ENCODE peak calls at places on chromosomes 5 and 9, in nine cellular contexts. R, X, W, S, K, F, Z, O and I are unnamed samples.

GRCh38 chr9:105507096-105507495 is 50.8 kb upstream of the FKTN start:
- DNase-seq in R (no peak), X (no peak), W (no peak), S (no peak), K (no peak), F (no peak), Z (no peak), O (no peak), I (no peak)

GRCh38 chr5:115415143-115415491 is 118.7 kb upstream of the CCDC112 start:
- DNase-seq in R (peak), X (no peak), W (peak), S (peak), K (no peak), F (no peak), Z (no peak), O (peak), I (no peak)

GRCh38 chr9:136565075-136565721 is 19.4 kb upstream of the NOTCH1 start:
- DNase-seq in R (peak), X (no peak), W (peak), S (no peak), K (no peak), F (no peak), Z (no peak), O (no peak), I (no peak)

GRCh38 chr5:178326054-178326715 is 93.6 kb upstream of the PHYKPL start:
- DNase-seq in R (peak), X (no peak), W (no peak), S (peak), K (no peak), F (no peak), Z (no peak), O (no peak), I (no peak)

GRCh38 chr9:13786131-13786530 is 506.6 kb upstream of the MPDZ start:
- DNase-seq in R (peak), X (peak), W (peak), S (peak), K (no peak), F (no peak), Z (no peak), O (no peak), I (no peak)

GRCh38 chr5:77449277-77449676 is 42.8 kb downstream of the WDR41 start:
- DNase-seq in R (peak), X (no peak), W (no peak), S (no peak), K (no peak), F (no peak), Z (no peak), O (no peak), I (peak)

GRCh38 chr5:72160299-72160698 is 53.0 kb downstream of the MAP1B start:
- DNase-seq in R (peak), X (no peak), W (peak), S (no peak), K (no peak), F (no peak), Z (no peak), O (no peak), I (no peak)

GRCh38 chr9:114691046-114691955 is 9.3 kb upstream of the TEX48 start:
- DNase-seq in R (peak), X (no peak), W (peak), S (no peak), K (peak), F (peak), Z (no peak), O (peak), I (no peak)

GRCh38 chr5:79962580-79963222 is 28.4 kb downstream of the MTX3 start:
- DNase-seq in R (no peak), X (no peak), W (peak), S (no peak), K (no peak), F (no peak), Z (no peak), O (peak), I (no peak)

GRCh38 chr5:67842806-67843205 is 372.8 kb upstream of the PIK3R1 start:
- DNase-seq in R (peak), X (no peak), W (peak), S (no peak), K (no peak), F (no peak), Z (no peak), O (no peak), I (no peak)

GRCh38 chr9:21761309-21761901 is 41.0 kb upstream of the MTAP start:
- DNase-seq in R (no peak), X (no peak), W (peak), S (no peak), K (no peak), F (peak), Z (peak), O (no peak), I (no peak)

GRCh38 chr9:8447618-8448017 is 648.0 kb upstream of the DMAC1 start:
- DNase-seq in R (no peak), X (no peak), W (no peak), S (no peak), K (no peak), F (no peak), Z (no peak), O (no peak), I (no peak)

GRCh38 chr9:81146684-81147337 is 542.5 kb downstream of the TLE1 start:
- DNase-seq in R (no peak), X (no peak), W (peak), S (no peak), K (no peak), F (no peak), Z (no peak), O (peak), I (no peak)

GRCh38 chr5:34487202-34487879 is 168.8 kb upstream of the RAI14 start:
- DNase-seq in R (peak), X (peak), W (peak), S (peak), K (no peak), F (no peak), Z (no peak), O (peak), I (no peak)

GRCh38 chr5:123776761-123777160 is 264.8 kb downstream of the CSNK1G3 start:
- DNase-seq in R (peak), X (no peak), W (peak), S (no peak), K (no peak), F (no peak), Z (no peak), O (peak), I (no peak)

GRCh38 chr5:86979801-86980510 is 287.7 kb upstream of the RASA1 start:
- DNase-seq in R (peak), X (no peak), W (peak), S (no peak), K (no peak), F (no peak), Z (peak), O (peak), I (no peak)

GRCh38 chr5:177608243-177609075 is 8.5 kb downstream of the B4GALT7 start:
- DNase-seq in R (no peak), X (no peak), W (no peak), S (no peak), K (no peak), F (no peak), Z (no peak), O (no peak), I (no peak)

GRCh38 chr9:129497064-129497836 is 123.7 kb downstream of the C9orf50 start:
- DNase-seq in R (no peak), X (peak), W (peak), S (no peak), K (no peak), F (no peak), Z (no peak), O (no peak), I (no peak)

GRCh38 chr9:129495422-129496186 is 125.3 kb downstream of the C9orf50 start:
- DNase-seq in R (peak), X (peak), W (peak), S (peak), K (peak), F (peak), Z (peak), O (peak), I (peak)

GRCh38 chr9:129498451-129499376 is 122.2 kb downstream of the C9orf50 start:
- DNase-seq in R (no peak), X (no peak), W (no peak), S (no peak), K (no peak), F (no peak), Z (no peak), O (no peak), I (no peak)

GRCh38 chr9:129496187-129497063 is 124.5 kb downstream of the C9orf50 start:
- DNase-seq in R (peak), X (peak), W (peak), S (peak), K (peak), F (peak), Z (peak), O (peak), I (peak)

GRCh38 chr9:129497837-129498450 is 123.0 kb downstream of the C9orf50 start:
- DNase-seq in R (no peak), X (no peak), W (no peak), S (no peak), K (no peak), F (no peak), Z (no peak), O (no peak), I (no peak)
- H3K4me3 ChIP-seq in R (peak), X (peak), W (peak), S (peak), K (no peak), F (no peak), Z (no peak), O (no peak), I (no peak)

DNA sequence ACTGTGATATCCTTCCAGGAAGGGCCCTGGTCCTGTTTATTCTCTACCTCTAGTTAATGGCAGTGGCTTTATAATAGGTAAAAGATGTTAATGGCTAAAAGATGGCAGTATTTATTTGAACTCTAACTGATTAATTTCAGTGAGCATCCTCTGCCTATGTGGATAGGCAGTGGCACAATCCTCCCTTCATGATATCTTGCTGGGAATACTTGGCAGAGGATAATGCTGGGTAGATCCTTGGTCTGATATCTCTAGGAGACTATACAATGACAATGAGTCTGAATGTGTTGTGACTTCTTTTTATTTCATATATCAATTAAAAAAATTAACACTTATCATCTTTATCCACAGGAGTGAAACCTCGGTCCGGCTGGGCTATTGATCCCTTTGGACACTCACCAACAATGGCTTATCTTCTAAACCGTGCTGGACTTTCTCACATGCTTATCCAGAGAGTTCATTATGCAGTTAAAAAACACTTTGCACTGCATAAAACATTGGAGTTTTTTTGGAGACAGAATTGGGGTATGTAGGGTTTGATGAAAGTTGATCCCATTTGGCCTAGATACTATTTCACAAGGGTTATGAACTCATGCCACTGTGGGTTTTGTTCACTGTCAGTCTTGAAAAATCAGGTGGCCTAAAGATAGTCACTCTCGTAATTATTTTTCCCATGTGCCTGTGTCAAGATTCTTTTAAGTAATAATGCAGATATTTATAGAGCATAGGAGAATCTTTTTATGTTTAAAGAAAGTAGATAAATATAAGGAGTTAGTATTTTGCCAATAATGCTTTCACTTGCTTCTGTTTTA is 77.7 kb downstream of the MAN2A1 start:
- DNase-seq in R (no peak), X (no peak), W (no peak), S (no peak), K (no peak), F (no peak), Z (no peak), O (no peak), I (no peak)
- H3K27ac ChIP-seq in R (no peak), X (no peak), W (no peak), S (no peak), K (no peak), F (no peak), Z (no peak), O (no peak), I (no peak)

GRCh38 chr9:441131-441530 is 226.5 kb downstream of the DOCK8 start:
- DNase-seq in R (no peak), X (no peak), W (no peak), S (no peak), K (no peak), F (no peak), Z (no peak), O (no peak), I (no peak)
- H3K4me3 ChIP-seq in R (no peak), X (no peak), W (no peak), S (no peak), K (no peak), F (no peak), Z (no peak), O (no peak), I (no peak)

DNA sequence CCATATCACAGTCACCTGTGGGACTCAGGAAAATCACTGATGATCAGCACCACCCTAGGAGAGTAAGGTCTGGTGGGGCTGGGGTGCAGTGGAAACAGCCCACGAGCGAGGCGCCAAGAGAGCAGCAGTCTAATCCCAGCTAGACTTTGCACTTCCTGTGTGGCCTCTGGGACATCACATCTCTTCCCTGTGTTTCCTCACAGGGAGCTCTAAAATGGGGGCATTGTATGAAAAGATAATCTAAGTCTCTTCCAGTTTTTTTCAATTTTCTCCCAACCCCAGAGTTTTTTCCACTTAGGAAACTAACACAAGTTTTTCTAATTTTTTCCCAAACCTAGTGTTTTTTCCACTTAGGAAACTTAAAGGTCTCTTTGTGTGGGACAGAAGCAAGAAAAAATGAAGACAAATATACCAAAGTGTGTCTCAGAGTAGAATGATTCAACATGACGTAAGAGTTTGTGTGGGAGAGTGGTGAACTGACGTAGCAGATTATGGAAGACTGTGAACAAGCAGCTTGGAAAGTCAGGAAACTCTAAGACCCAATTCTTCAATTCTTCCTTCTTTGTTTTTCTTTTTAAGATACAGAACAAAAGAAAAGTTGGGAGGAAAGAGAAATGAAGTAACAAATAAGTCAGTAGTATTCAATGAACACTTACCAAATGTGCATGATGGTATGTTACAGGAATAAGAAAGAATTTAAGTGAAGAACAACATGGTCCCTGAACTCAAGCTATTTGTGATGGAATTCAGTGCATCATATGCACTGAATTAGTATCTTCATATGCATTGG is 51.3 kb downstream of the LHFPL2 start:
- DNase-seq in R (peak), X (no peak), W (peak), S (no peak), K (no peak), F (no peak), Z (no peak), O (peak), I (no peak)
- H3K27ac ChIP-seq in R (peak), X (no peak), W (peak), S (no peak), K (no peak), F (no peak), Z (no peak), O (peak), I (no peak)

GRCh38 chr5:135054546-135054945 is 20.5 kb upstream of the PITX1 start:
- DNase-seq in R (no peak), X (no peak), W (no peak), S (peak), K (no peak), F (no peak), Z (no peak), O (no peak), I (no peak)
- H3K4me3 ChIP-seq in R (no peak), X (no peak), W (no peak), S (no peak), K (no peak), F (no peak), Z (no peak), O (no peak), I (peak)

GRCh38 chr9:116409124-116409523 is 255.5 kb downstream of the PAPPA start:
- DNase-seq in R (no peak), X (no peak), W (no peak), S (no peak), K (no peak), F (no peak), Z (no peak), O (no peak), I (no peak)

GRCh38 chr9:116409659-116410058 is 256.1 kb downstream of the PAPPA start:
- DNase-seq in R (no peak), X (no peak), W (no peak), S (no peak), K (no peak), F (no peak), Z (no peak), O (no peak), I (no peak)

GRCh38 chr9:116405321-116405720 is 251.7 kb downstream of the PAPPA start:
- DNase-seq in R (no peak), X (no peak), W (no peak), S (no peak), K (no peak), F (no peak), Z (no peak), O (no peak), I (no peak)

GRCh38 chr9:116403171-116403570 is 249.6 kb downstream of the PAPPA start:
- DNase-seq in R (no peak), X (no peak), W (no peak), S (no peak), K (no peak), F (no peak), Z (no peak), O (no peak), I (no peak)

DNA sequence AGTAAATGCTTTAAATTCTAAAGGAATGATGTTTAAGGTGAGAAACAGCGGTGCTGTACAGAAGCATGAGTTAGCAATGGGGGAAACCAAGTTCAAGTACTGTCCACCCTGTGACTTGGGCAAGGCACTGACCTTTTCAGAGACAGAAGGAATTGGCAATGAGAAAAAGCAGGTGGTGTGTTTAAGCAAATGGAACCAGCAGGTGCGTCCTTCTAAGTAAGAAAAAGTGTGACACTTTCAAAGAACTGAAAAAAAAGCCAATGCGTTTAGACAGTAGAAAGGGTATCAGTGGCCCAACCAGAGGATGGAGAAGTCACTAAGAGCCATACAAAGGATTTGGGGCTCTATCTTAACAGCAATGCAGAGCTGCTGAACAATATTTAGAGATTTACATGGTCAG is 250.6 kb downstream of the PAPPA start:
- DNase-seq in R (no peak), X (no peak), W (no peak), S (no peak), K (no peak), F (no peak), Z (no peak), O (no peak), I (no peak)
- H3K27ac ChIP-seq in R (no peak), X (no peak), W (no peak), S (no peak), K (no peak), F (no peak), Z (no peak), O (no peak), I (no peak)

DNA sequence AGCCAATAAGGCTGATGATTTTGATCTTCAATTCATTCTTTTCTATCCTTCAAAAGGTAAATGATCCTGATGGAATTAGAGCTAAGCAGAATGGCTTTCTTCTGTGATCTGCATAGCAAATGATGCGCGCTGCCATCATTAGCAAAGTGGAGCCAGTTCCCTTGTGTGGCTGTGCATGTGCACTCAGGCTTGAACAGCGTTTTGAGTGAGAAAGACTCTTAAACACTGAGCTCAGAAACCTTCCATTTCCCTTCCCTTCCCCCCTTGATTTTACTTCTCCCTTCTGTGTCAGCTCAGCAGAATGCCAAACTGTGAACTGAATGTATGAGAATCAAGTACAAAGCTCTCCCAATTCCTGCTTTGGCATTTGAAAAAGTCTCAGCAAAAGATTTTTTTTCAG is 223.0 kb downstream of the CAAP1 start:
- DNase-seq in R (no peak), X (no peak), W (no peak), S (no peak), K (no peak), F (no peak), Z (no peak), O (no peak), I (peak)
- H3K4me3 ChIP-seq in R (no peak), X (no peak), W (no peak), S (no peak), K (no peak), F (no peak), Z (no peak), O (no peak), I (no peak)

GRCh38 chr5:2886531-2886930 is 135.1 kb upstream of the IRX2 start:
- DNase-seq in R (no peak), X (no peak), W (no peak), S (no peak), K (no peak), F (no peak), Z (no peak), O (no peak), I (no peak)
- H3K27ac ChIP-seq in R (no peak), X (no peak), W (no peak), S (no peak), K (no peak), F (no peak), Z (no peak), O (no peak), I (no peak)